ENCODE peak calls at places on chromosome 21, in eight cellular contexts. E is central memory CD4-positive, alpha-beta T cell; Y is sciatic nerve; Z is brain microvascular endothelial cell; W is stimulated activated CD8-positive, alpha-beta memory T cell treated with anti-CD3 and anti-CD28 coated beads, Interleukin-2, amount 100 ng/mL, for 1 hour; Q is activated naive CD8-positive, alpha-beta T cell treated with anti-CD3 and anti-CD28 coated beads for 36 hours; D is AG04450; F is renal cortical epithelial cell. U is an unnamed sample.

GRCh38 chr21:43188181-43188580 is 19.4 kb downstream of the CRYAA start:
- DNase-seq in E (no peak), Y (peak), Z (no peak), W (no peak), Q (no peak), D (no peak), F (no peak), U (no peak)

GRCh38 chr21:45618287-45618686 is 25.2 kb upstream of the PCBP3 start:
- DNase-seq in E (no peak), Y (peak), Z (peak), W (no peak), Q (no peak), D (no peak), F (no peak), U (no peak)

GRCh38 chr21:33780631-33781030 is 135.0 kb downstream of the ATP5PO start:
- DNase-seq in E (no peak), Y (no peak), Z (no peak), W (no peak), Q (no peak), D (no peak), F (no peak), U (no peak)

GRCh38 chr21:38048241-38048640 is 132.0 kb upstream of the KCNJ6 start:
- DNase-seq in E (no peak), Y (no peak), Z (no peak), W (no peak), Q (no peak), D (no peak), F (no peak), U (no peak)

GRCh38 chr21:32682696-32683474 is 44.9 kb downstream of the SYNJ1 start:
- DNase-seq in E (no peak), Y (no peak), Z (no peak), W (no peak), Q (no peak), D (no peak), F (peak), U (no peak)

GRCh38 chr21:28776251-28776650 is 216.4 kb downstream of the LTN1 start:
- DNase-seq in E (no peak), Y (no peak), Z (peak), W (no peak), Q (peak), D (peak), F (peak), U (no peak)

GRCh38 chr21:31873696-31874599 is 1.1 kb downstream of the HUNK start:
- DNase-seq in E (peak), Y (peak), Z (no peak), W (peak), Q (peak), D (no peak), F (no peak), U (no peak)

GRCh38 chr21:16258834-16259611 is 529.2 kb downstream of the USP25 start:
- DNase-seq in E (no peak), Y (no peak), Z (no peak), W (no peak), Q (no peak), D (no peak), F (peak), U (no peak)

GRCh38 chr21:15063821-15064575 is 802 bp downstream of the NRIP1 start:
- DNase-seq in E (no peak), Y (peak), Z (peak), W (no peak), Q (peak), D (no peak), F (no peak), U (peak)